ENCODE peak calls at places on chromosomes 13 and 19, in four cellular contexts. One of them, this sample, is unnamed.

GRCh38 chr13:96734499-96734898 is 259.8 kb downstream of the OXGR1 start:
- DNase-seq in colonic mucosa: no peak
- DNase-seq in fibroblast of pulmonary artery: no peak
- DNase-seq in fibroblast of the aortic adventitia: no peak
- DNase-seq in this sample: no peak

GRCh38 chr13:35984776-35985453 is 146.3 kb downstream of the DCLK1 start:
- DNase-seq in colonic mucosa: no peak
- DNase-seq in fibroblast of pulmonary artery: no peak
- DNase-seq in fibroblast of the aortic adventitia: no peak
- DNase-seq in this sample: no peak

GRCh38 chr13:113135281-113135760 is 12.7 kb downstream of the F10 start:
- DNase-seq in colonic mucosa: no peak
- DNase-seq in fibroblast of pulmonary artery: no peak
- DNase-seq in fibroblast of the aortic adventitia: no peak
- DNase-seq in this sample: no peak

GRCh38 chr19:48249502-48250014 is 6.2 kb downstream of the CARD8 start:
- DNase-seq in colonic mucosa: peak
- DNase-seq in fibroblast of pulmonary artery: peak
- DNase-seq in fibroblast of the aortic adventitia: no peak
- DNase-seq in this sample: no peak

GRCh38 chr13:64633948-64634347 is 2596.2 kb downstream of the PCDH9 start:
- DNase-seq in colonic mucosa: no peak
- DNase-seq in fibroblast of pulmonary artery: no peak
- DNase-seq in fibroblast of the aortic adventitia: no peak
- DNase-seq in this sample: peak

GRCh38 chr13:93776936-93777335 is 550.3 kb downstream of the GPC6 start:
- DNase-seq in colonic mucosa: no peak
- DNase-seq in fibroblast of pulmonary artery: peak
- DNase-seq in fibroblast of the aortic adventitia: peak
- DNase-seq in this sample: no peak

GRCh38 chr13:59890064-59890463 is 273.7 kb downstream of the DIAPH3 start:
- DNase-seq in colonic mucosa: no peak
- DNase-seq in fibroblast of pulmonary artery: no peak
- DNase-seq in fibroblast of the aortic adventitia: peak
- DNase-seq in this sample: no peak

GRCh38 chr19:18336121-18336520 is 4.3 kb upstream of the PGPEP1 start:
- DNase-seq in colonic mucosa: no peak
- DNase-seq in fibroblast of pulmonary artery: no peak
- DNase-seq in fibroblast of the aortic adventitia: no peak
- DNase-seq in this sample: no peak

GRCh38 chr19:50703915-50704548 is 15.6 kb downstream of the SHANK1 start:
- DNase-seq in colonic mucosa: no peak
- DNase-seq in fibroblast of pulmonary artery: no peak
- DNase-seq in fibroblast of the aortic adventitia: no peak
- DNase-seq in this sample: no peak

GRCh38 chr19:33370783-33371182 is 2.7 kb upstream of the CEBPG start:
- DNase-seq in colonic mucosa: no peak
- DNase-seq in fibroblast of pulmonary artery: no peak
- DNase-seq in fibroblast of the aortic adventitia: no peak
- DNase-seq in this sample: peak

DNA sequence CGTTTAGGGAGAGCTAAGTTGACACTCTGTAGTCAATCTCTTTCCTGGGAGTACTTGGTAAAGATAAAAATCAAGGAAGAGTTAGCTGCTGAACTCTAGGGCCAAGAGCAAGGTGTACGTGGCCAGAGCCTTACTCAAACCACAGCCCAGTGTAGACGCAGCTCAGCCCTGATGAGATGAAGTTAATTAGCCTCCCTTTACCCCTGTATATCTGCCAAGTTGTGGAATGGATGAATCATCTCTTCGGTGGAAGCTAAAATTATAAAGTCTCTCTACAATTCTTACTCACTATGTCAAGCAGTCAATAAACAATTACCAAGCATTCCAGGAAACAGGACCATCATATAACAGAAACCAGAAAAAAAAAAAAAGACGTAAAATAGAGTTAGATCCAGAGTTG is 146.9 kb upstream of the UFM1 start:
- DNase-seq in colonic mucosa: no peak
- DNase-seq in fibroblast of pulmonary artery: peak
- DNase-seq in fibroblast of the aortic adventitia: peak
- DNase-seq in this sample: peak
- H3K4me3 ChIP-seq in colonic mucosa: no peak
- H3K4me3 ChIP-seq in fibroblast of pulmonary artery: no peak
- H3K4me3 ChIP-seq in fibroblast of the aortic adventitia: no peak
- H3K4me3 ChIP-seq in this sample: no peak

GRCh38 chr19:42069619-42070293 is at the start of gene GRIK5:
- DNase-seq in colonic mucosa: no peak
- DNase-seq in fibroblast of pulmonary artery: no peak
- DNase-seq in fibroblast of the aortic adventitia: no peak
- DNase-seq in this sample: no peak

GRCh38 chr19:42071247-42071646 is 1.2 kb upstream of the GRIK5 start:
- DNase-seq in colonic mucosa: no peak
- DNase-seq in fibroblast of pulmonary artery: no peak
- DNase-seq in fibroblast of the aortic adventitia: no peak
- DNase-seq in this sample: no peak

GRCh38 chr19:42068361-42068755 is 1.6 kb downstream of the GRIK5 start:
- DNase-seq in colonic mucosa: no peak
- DNase-seq in fibroblast of pulmonary artery: no peak
- DNase-seq in fibroblast of the aortic adventitia: no peak
- DNase-seq in this sample: no peak

GRCh38 chr19:42067315-42067888 is 2.6 kb downstream of the GRIK5 start:
- DNase-seq in colonic mucosa: no peak
- DNase-seq in fibroblast of pulmonary artery: no peak
- DNase-seq in fibroblast of the aortic adventitia: no peak
- DNase-seq in this sample: no peak

GRCh38 chr19:42068756-42069571 is 1.0 kb downstream of the GRIK5 start:
- DNase-seq in colonic mucosa: no peak
- DNase-seq in fibroblast of pulmonary artery: no peak
- DNase-seq in fibroblast of the aortic adventitia: no peak
- DNase-seq in this sample: no peak
- H3K4me3 ChIP-seq in colonic mucosa: peak
- H3K4me3 ChIP-seq in fibroblast of pulmonary artery: no peak
- H3K4me3 ChIP-seq in fibroblast of the aortic adventitia: no peak
- H3K4me3 ChIP-seq in this sample: no peak

GRCh38 chr19:35903550-35904179 is 1.3 kb downstream of the HCST start:
- DNase-seq in colonic mucosa: peak
- DNase-seq in fibroblast of pulmonary artery: peak
- DNase-seq in fibroblast of the aortic adventitia: peak
- DNase-seq in this sample: peak
- H3K4me3 ChIP-seq in colonic mucosa: peak
- H3K4me3 ChIP-seq in fibroblast of pulmonary artery: peak
- H3K4me3 ChIP-seq in fibroblast of the aortic adventitia: peak
- H3K4me3 ChIP-seq in this sample: peak

GRCh38 chr19:35124098-35125060 is 8.8 kb downstream of the FXYD3 start:
- DNase-seq in colonic mucosa: peak
- DNase-seq in fibroblast of pulmonary artery: peak
- DNase-seq in fibroblast of the aortic adventitia: peak
- DNase-seq in this sample: peak
- H3K4me3 ChIP-seq in colonic mucosa: peak
- H3K4me3 ChIP-seq in fibroblast of pulmonary artery: peak
- H3K4me3 ChIP-seq in fibroblast of the aortic adventitia: peak
- H3K4me3 ChIP-seq in this sample: no peak

DNA sequence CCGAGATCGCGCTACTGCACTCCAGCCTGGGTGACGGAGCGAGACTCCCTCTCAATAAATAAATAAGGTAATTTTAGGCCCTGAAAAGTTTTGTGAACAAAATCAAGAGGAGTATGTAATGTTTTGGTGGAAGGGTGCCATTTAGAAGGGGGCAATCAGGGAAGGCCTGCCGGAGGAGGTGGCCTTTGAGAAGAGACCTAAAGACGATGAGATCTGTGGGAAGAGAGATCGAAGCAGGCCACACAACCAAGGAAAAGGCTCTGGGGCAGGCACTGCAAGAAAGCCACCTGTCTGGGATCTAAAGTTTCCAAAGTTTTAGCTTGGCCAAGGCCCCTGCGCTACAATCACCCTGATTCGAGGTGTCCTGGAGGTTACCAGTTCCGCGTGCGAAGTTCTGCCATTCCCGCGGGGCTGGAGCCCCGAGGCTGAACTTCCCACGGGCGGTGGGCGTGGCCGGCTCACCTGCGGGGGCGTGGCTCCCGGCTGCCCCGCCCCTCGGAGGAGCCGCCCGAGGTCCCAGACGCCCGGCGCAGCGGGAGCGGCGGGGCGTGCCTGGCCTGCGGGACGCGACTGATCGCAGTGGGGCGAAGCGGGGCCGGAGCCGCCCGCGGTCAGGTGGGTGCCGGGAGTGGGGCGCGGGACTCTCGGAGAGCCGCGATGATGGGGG is at the start of gene KLC3:
- DNase-seq in colonic mucosa: peak
- DNase-seq in fibroblast of pulmonary artery: no peak
- DNase-seq in fibroblast of the aortic adventitia: no peak
- DNase-seq in this sample: peak
- H3K4me3 ChIP-seq in colonic mucosa: peak
- H3K4me3 ChIP-seq in fibroblast of pulmonary artery: no peak
- H3K4me3 ChIP-seq in fibroblast of the aortic adventitia: no peak
- H3K4me3 ChIP-seq in this sample: peak

GRCh38 chr19:20167020-20167644 is at the start of gene ZNF486:
- DNase-seq in colonic mucosa: peak
- DNase-seq in fibroblast of pulmonary artery: peak
- DNase-seq in fibroblast of the aortic adventitia: peak
- DNase-seq in this sample: peak
- H3K4me3 ChIP-seq in colonic mucosa: peak
- H3K4me3 ChIP-seq in fibroblast of pulmonary artery: peak
- H3K4me3 ChIP-seq in fibroblast of the aortic adventitia: peak
- H3K4me3 ChIP-seq in this sample: peak

GRCh38 chr19:19474950-19475781 is 40.2 kb downstream of the TSSK6 start:
- DNase-seq in colonic mucosa: no peak
- DNase-seq in fibroblast of pulmonary artery: no peak
- DNase-seq in fibroblast of the aortic adventitia: no peak
- DNase-seq in this sample: no peak
- H3K4me3 ChIP-seq in colonic mucosa: no peak
- H3K4me3 ChIP-seq in fibroblast of pulmonary artery: no peak
- H3K4me3 ChIP-seq in fibroblast of the aortic adventitia: no peak
- H3K4me3 ChIP-seq in this sample: no peak

DNA sequence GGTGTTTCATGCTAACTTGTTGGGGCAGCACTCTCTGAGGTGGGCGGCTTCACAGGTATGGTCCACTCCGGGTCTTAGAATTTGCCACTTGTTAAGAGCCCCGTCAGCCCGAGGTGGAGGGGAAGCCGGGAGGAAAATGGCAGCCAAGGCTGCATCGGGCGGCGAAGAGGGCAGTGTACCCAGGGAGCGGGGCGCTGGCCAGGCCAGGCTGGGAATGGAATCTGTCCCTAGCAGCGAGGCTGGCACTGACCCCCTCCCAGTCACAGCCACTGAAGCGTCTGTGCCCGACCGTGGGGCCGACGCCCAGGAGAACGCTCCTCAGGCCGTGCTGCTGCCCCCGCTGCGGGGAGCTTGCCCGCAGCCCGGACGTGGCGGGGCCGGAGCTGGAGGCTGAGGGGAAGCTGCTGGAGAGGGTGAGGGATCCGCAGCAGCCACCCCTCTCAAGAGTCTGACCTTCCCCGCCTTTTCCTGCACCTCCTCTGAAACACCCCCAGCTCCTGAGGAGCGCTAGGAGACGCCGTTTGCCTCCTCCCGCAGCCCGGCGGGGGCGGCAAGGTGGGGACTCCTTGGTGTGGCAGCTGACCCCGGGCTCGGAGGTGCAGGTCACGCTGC is 313.8 kb upstream of the SPRY2 start:
- DNase-seq in colonic mucosa: no peak
- DNase-seq in fibroblast of pulmonary artery: no peak
- DNase-seq in fibroblast of the aortic adventitia: no peak
- DNase-seq in this sample: no peak
- H3K4me3 ChIP-seq in colonic mucosa: no peak
- H3K4me3 ChIP-seq in fibroblast of pulmonary artery: no peak
- H3K4me3 ChIP-seq in fibroblast of the aortic adventitia: no peak
- H3K4me3 ChIP-seq in this sample: peak

DNA sequence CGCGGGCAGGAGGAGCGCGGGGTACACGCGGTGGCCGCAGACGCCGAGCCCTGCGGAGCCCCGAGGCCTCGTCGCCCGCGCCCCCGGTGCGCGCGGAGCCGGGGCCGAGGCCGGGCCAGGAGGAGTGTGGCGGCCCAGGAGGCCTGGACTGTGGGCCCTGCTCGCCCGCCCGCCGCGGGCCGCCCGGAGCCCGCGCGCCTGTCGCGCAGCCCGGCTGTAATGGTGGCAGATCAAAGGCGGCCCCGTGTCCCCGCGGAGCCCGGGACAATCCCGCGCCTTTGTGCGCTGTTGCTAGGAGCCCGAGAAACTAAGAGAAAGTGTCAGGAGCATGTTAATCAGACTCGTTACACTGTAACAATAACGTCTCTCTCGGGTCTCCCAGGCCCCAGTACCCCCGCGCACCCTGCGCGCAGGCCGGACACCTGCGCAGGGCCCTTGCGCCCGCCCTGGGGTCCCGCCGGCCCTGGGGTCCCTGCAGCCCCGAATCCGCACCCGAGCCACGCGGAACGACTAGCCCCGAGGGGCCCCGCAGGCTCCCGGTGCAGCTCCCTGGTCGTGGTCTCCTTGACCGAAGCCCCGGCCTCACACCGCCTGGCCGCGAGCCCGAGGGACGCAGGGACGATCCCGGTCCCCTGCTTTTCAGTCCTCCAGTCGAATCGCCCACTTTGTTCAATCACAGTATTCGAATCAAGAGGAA is 75.4 kb downstream of the ZIC5 start:
- DNase-seq in colonic mucosa: no peak
- DNase-seq in fibroblast of pulmonary artery: no peak
- DNase-seq in fibroblast of the aortic adventitia: no peak
- DNase-seq in this sample: no peak
- H3K4me3 ChIP-seq in colonic mucosa: peak
- H3K4me3 ChIP-seq in fibroblast of pulmonary artery: no peak
- H3K4me3 ChIP-seq in fibroblast of the aortic adventitia: no peak
- H3K4me3 ChIP-seq in this sample: no peak

GRCh38 chr19:6476155-6476895 is 5.3 kb downstream of the DENND1C start:
- DNase-seq in colonic mucosa: peak
- DNase-seq in fibroblast of pulmonary artery: peak
- DNase-seq in fibroblast of the aortic adventitia: peak
- DNase-seq in this sample: peak
- H3K4me3 ChIP-seq in colonic mucosa: peak
- H3K4me3 ChIP-seq in fibroblast of pulmonary artery: no peak
- H3K4me3 ChIP-seq in fibroblast of the aortic adventitia: peak
- H3K4me3 ChIP-seq in this sample: peak